ENCODE peak calls at places on chromosome 12, in eight cellular contexts. N is hepatocyte; W is ovary; D is esophagus squamous epithelium; E is psoas muscle; Y is PC-3; B is left ventricle myocardium inferior; M is CD8-positive, alpha-beta T cell. Z is an unnamed sample.

GRCh38 chr12:21551811-21552469 is 25.8 kb downstream of the SPX start:
- DNase-seq in D (no peak), B (no peak), N (no peak), E (no peak), M (no peak), Y (no peak), W (no peak), Z (no peak)

GRCh38 chr12:130031571-130032189 is 127.9 kb upstream of the TMEM132D start:
- DNase-seq in W (no peak), B (peak), E (peak), D (no peak), Y (peak), N (peak), M (peak), Z (no peak)

GRCh38 chr12:91216871-91217270 is 34.3 kb upstream of the DCN start:
- DNase-seq in W (no peak), E (no peak), M (no peak), B (no peak), N (peak), Y (no peak), D (no peak), Z (no peak)

GRCh38 chr12:99029502-99030271 is 384.6 kb downstream of the APAF1 start:
- DNase-seq in D (no peak), B (no peak), N (no peak), W (no peak), M (no peak), E (no peak), Y (no peak), Z (no peak)

GRCh38 chr12:68236421-68237059 is 10.9 kb upstream of the IL26 start:
- DNase-seq in B (no peak), D (no peak), Y (peak), N (no peak), E (no peak), W (peak), M (peak), Z (no peak)

GRCh38 chr12:103673891-103674375 is 86.9 kb downstream of the STAB2 start:
- DNase-seq in B (no peak), N (peak), M (no peak), W (no peak), D (no peak), Y (no peak), E (no peak), Z (no peak)

GRCh38 chr12:24081581-24081980 is 132.1 kb upstream of the SOX5 start:
- DNase-seq in Y (no peak), N (no peak), B (no peak), M (no peak), D (no peak), E (no peak), W (no peak), Z (no peak)

GRCh38 chr12:132724506-132725220 is 14.0 kb downstream of the PGAM5 start:
- DNase-seq in N (no peak), D (no peak), W (no peak), Y (no peak), B (no peak), E (no peak), M (no peak), Z (no peak)

GRCh38 chr12:17928708-17929366 is 161.2 kb downstream of the RERGL start:
- DNase-seq in B (no peak), D (no peak), Y (peak), E (no peak), W (no peak), N (peak), M (no peak), Z (peak)

GRCh38 chr12:122917508-122918227 is 21.7 kb upstream of the VPS37B start:
- DNase-seq in Y (peak), E (peak), B (peak), W (no peak), M (no peak), N (peak), D (no peak), Z (no peak)

GRCh38 chr12:26090853-26091510 is 33.9 kb downstream of the BHLHE41 start:
- DNase-seq in E (no peak), N (no peak), B (no peak), Y (peak), D (no peak), W (no peak), M (no peak), Z (no peak)

GRCh38 chr12:119540476-119540875 is 53.1 kb upstream of the TMEM233 start:
- DNase-seq in B (no peak), N (no peak), E (no peak), Y (no peak), W (no peak), M (no peak), D (no peak), Z (no peak)

GRCh38 chr12:105402366-105402765 is 71.9 kb downstream of the C12orf75 start:
- DNase-seq in Y (no peak), E (no peak), B (no peak), W (no peak), D (no peak), N (no peak), M (no peak), Z (no peak)

GRCh38 chr12:63929426-63929825 is 84.9 kb downstream of the SRGAP1 start:
- DNase-seq in N (no peak), M (no peak), E (no peak), D (no peak), W (no peak), B (no peak), Y (no peak), Z (no peak)

GRCh38 chr12:132282950-132283771 is 46.2 kb downstream of the GALNT9 start:
- DNase-seq in E (no peak), B (no peak), W (no peak), Y (peak), M (peak), D (no peak), N (no peak), Z (no peak)

GRCh38 chr12:68224613-68225285 is 861 bp downstream of the IL26 start:
- DNase-seq in D (no peak), N (no peak), M (no peak), B (no peak), W (no peak), Y (peak), E (no peak), Z (peak)

GRCh38 chr12:87586158-87586557 is 443.0 kb downstream of the C12orf50 start:
- DNase-seq in E (no peak), W (no peak), N (no peak), Y (no peak), D (no peak), B (no peak), M (no peak), Z (no peak)

GRCh38 chr12:121494093-121494787 is 86.6 kb downstream of the KDM2B start:
- DNase-seq in N (peak), D (no peak), B (peak), M (peak), W (peak), Y (peak), E (no peak), Z (no peak)

GRCh38 chr12:68370006-68370590 is 37.9 kb upstream of the MDM1 start:
- DNase-seq in W (no peak), N (no peak), E (no peak), M (no peak), D (no peak), Y (peak), B (no peak), Z (no peak)

GRCh38 chr12:52674416-52674775 is 5.8 kb downstream of the KRT1 start:
- DNase-seq in E (no peak), B (no peak), W (no peak), M (no peak), N (no peak), D (no peak), Y (no peak), Z (no peak)
- H3K27ac ChIP-seq in E (no peak), B (no peak), W (no peak), M (no peak), N (no peak), D (no peak), Y (no peak), Z (no peak)

DNA sequence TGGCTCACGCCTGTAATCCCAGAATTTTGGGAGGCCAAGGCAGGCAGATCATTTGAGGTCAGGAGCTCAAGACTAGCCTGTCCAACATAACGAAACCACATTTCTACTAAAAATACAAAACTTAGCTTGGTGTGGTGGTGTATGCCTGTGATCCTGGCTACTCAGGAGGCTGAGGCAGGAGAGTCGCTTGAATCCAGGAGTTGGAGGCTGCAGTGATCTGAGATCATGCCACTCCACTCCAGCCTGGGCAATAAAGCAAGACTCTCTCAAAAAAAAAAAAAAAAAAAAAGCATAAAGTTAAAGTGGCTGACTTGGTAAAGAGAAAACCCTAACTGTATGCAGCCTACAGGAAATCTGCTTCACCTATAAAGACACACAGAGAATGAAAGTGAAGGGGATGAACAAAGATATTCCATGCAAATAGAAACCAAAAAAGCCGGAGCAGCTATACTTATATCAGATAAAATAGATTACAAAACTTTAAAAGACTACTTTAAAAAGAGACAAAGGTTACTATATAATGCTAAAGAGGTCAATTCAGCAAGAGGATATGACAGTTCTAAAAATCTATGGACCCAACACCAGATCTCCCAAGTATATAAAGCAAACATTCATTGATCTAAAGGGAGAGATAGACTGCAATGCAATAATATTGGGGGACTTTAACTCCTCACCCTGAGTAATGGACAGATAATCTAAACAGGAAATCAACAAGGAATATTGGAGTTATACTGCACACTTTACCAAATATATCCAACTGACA is 4.1 kb downstream of the CLEC2B start:
- DNase-seq in N (no peak), M (no peak), B (no peak), Y (no peak), D (no peak), W (no peak), E (no peak), Z (no peak)
- H3K27ac ChIP-seq in N (no peak), M (peak), B (peak), Y (no peak), D (peak), W (no peak), E (no peak), Z (no peak)

GRCh38 chr12:92785563-92785950 is 82.8 kb downstream of the PLEKHG7 start:
- DNase-seq in Y (no peak), E (no peak), N (no peak), M (no peak), B (no peak), W (no peak), D (no peak), Z (no peak)
- H3K27ac ChIP-seq in Y (no peak), E (peak), N (no peak), M (no peak), B (no peak), W (no peak), D (no peak), Z (no peak)

GRCh38 chr12:6279256-6279628 is 31.2 kb upstream of the PLEKHG6 start:
- DNase-seq in B (no peak), N (no peak), M (no peak), W (no peak), Y (no peak), E (no peak), D (no peak), Z (no peak)
- H3K27ac ChIP-seq in B (peak), N (peak), M (no peak), W (no peak), Y (peak), E (no peak), D (peak), Z (peak)

Z was measured in epithelial cell of prostate.